ENCODE peak calls at places on chromosomes 12 and 14, in seven cellular contexts. One of them, this sample, is unnamed. For H3K4me1, the result is how much of the 10 kb centered on the place peaks cover.

GRCh38 chr12:21818627-21819026 is 44.1 kb upstream of the KCNJ8 start:
- DNase-seq in GM23248: peak
- DNase-seq in CD8-positive, alpha-beta T cell: no peak
- DNase-seq in CD4-positive, alpha-beta memory T cell: no peak
- DNase-seq in mucosa of descending colon: no peak
- DNase-seq in adipocyte: peak
- DNase-seq in ovary: no peak
- DNase-seq in this sample: no peak

GRCh38 chr12:14810953-14811483 is 3.0 kb downstream of the SMCO3 start:
- DNase-seq in GM23248: peak
- DNase-seq in CD8-positive, alpha-beta T cell: no peak
- DNase-seq in CD4-positive, alpha-beta memory T cell: no peak
- DNase-seq in mucosa of descending colon: no peak
- DNase-seq in adipocyte: peak
- DNase-seq in ovary: no peak
- DNase-seq in this sample: peak

GRCh38 chr14:77186911-77187648 is 5.5 kb downstream of the TMEM63C start:
- DNase-seq in GM23248: peak
- DNase-seq in CD8-positive, alpha-beta T cell: no peak
- DNase-seq in CD4-positive, alpha-beta memory T cell: no peak
- DNase-seq in mucosa of descending colon: no peak
- DNase-seq in adipocyte: no peak
- DNase-seq in ovary: peak
- DNase-seq in this sample: peak

GRCh38 chr12:116881325-116881866 is at the start of gene HRK:
- DNase-seq in GM23248: no peak
- DNase-seq in CD8-positive, alpha-beta T cell: no peak
- DNase-seq in CD4-positive, alpha-beta memory T cell: no peak
- DNase-seq in mucosa of descending colon: no peak
- DNase-seq in adipocyte: no peak
- DNase-seq in ovary: no peak
- DNase-seq in this sample: peak

GRCh38 chr12:115942346-115942745 is 335.1 kb downstream of the MED13L start:
- DNase-seq in GM23248: no peak
- DNase-seq in CD8-positive, alpha-beta T cell: no peak
- DNase-seq in CD4-positive, alpha-beta memory T cell: no peak
- DNase-seq in mucosa of descending colon: no peak
- DNase-seq in adipocyte: no peak
- DNase-seq in ovary: no peak
- DNase-seq in this sample: no peak

GRCh38 chr12:3604281-3604680 is 113.3 kb downstream of the PRMT8 start:
- DNase-seq in GM23248: no peak
- DNase-seq in CD8-positive, alpha-beta T cell: no peak
- DNase-seq in CD4-positive, alpha-beta memory T cell: no peak
- DNase-seq in mucosa of descending colon: no peak
- DNase-seq in adipocyte: no peak
- DNase-seq in ovary: no peak
- DNase-seq in this sample: no peak

GRCh38 chr12:116152268-116152667 is 125.2 kb downstream of the MED13L start:
- DNase-seq in GM23248: peak
- DNase-seq in CD8-positive, alpha-beta T cell: no peak
- DNase-seq in CD4-positive, alpha-beta memory T cell: no peak
- DNase-seq in mucosa of descending colon: no peak
- DNase-seq in adipocyte: peak
- DNase-seq in ovary: no peak
- DNase-seq in this sample: no peak

GRCh38 chr12:4273651-4274395 is at the start of gene CCND2:
- DNase-seq in GM23248: peak
- DNase-seq in CD8-positive, alpha-beta T cell: peak
- DNase-seq in CD4-positive, alpha-beta memory T cell: peak
- DNase-seq in mucosa of descending colon: peak
- DNase-seq in adipocyte: peak
- DNase-seq in ovary: peak
- DNase-seq in this sample: peak

GRCh38 chr12:77477907-77478533 is 352.7 kb upstream of the NAV3 start:
- DNase-seq in GM23248: no peak
- DNase-seq in CD8-positive, alpha-beta T cell: no peak
- DNase-seq in CD4-positive, alpha-beta memory T cell: no peak
- DNase-seq in mucosa of descending colon: no peak
- DNase-seq in adipocyte: no peak
- DNase-seq in ovary: no peak
- DNase-seq in this sample: no peak

GRCh38 chr12:65182012-65182739 is 12.8 kb downstream of the LEMD3 start:
- DNase-seq in GM23248: no peak
- DNase-seq in CD8-positive, alpha-beta T cell: no peak
- DNase-seq in CD4-positive, alpha-beta memory T cell: no peak
- DNase-seq in mucosa of descending colon: no peak
- DNase-seq in adipocyte: no peak
- DNase-seq in ovary: no peak
- DNase-seq in this sample: no peak

GRCh38 chr12:57181072-57181471 is 33.7 kb upstream of the LRP1-AS start:
- DNase-seq in GM23248: no peak
- DNase-seq in CD8-positive, alpha-beta T cell: no peak
- DNase-seq in CD4-positive, alpha-beta memory T cell: no peak
- DNase-seq in mucosa of descending colon: peak
- DNase-seq in adipocyte: no peak
- DNase-seq in ovary: no peak
- DNase-seq in this sample: no peak

GRCh38 chr12:58583956-58584355 is 336.3 kb downstream of the LRIG3 start:
- DNase-seq in GM23248: peak
- DNase-seq in CD8-positive, alpha-beta T cell: no peak
- DNase-seq in CD4-positive, alpha-beta memory T cell: no peak
- DNase-seq in mucosa of descending colon: no peak
- DNase-seq in adipocyte: no peak
- DNase-seq in ovary: no peak
- DNase-seq in this sample: no peak

GRCh38 chr14:67133595-67134441 is 55.4 kb upstream of the GARIN2 start:
- DNase-seq in GM23248: peak
- DNase-seq in CD8-positive, alpha-beta T cell: no peak
- DNase-seq in CD4-positive, alpha-beta memory T cell: no peak
- DNase-seq in mucosa of descending colon: no peak
- DNase-seq in adipocyte: peak
- DNase-seq in ovary: no peak
- DNase-seq in this sample: no peak

GRCh38 chr12:120466560-120467315 is 2.8 kb downstream of the SRSF9 start:
- DNase-seq in GM23248: peak
- DNase-seq in CD8-positive, alpha-beta T cell: no peak
- DNase-seq in CD4-positive, alpha-beta memory T cell: peak
- DNase-seq in mucosa of descending colon: no peak
- DNase-seq in adipocyte: peak
- DNase-seq in ovary: peak
- DNase-seq in this sample: peak

GRCh38 chr14:21071225-21072041 is 1.3 kb downstream of the ARHGEF40 start:
- DNase-seq in GM23248: peak
- DNase-seq in CD8-positive, alpha-beta T cell: no peak
- DNase-seq in CD4-positive, alpha-beta memory T cell: peak
- DNase-seq in mucosa of descending colon: peak
- DNase-seq in adipocyte: peak
- DNase-seq in ovary: peak
- DNase-seq in this sample: peak

GRCh38 chr14:76346391-76347160 is 29.4 kb upstream of the ESRRB start:
- DNase-seq in GM23248: no peak
- DNase-seq in CD8-positive, alpha-beta T cell: no peak
- DNase-seq in CD4-positive, alpha-beta memory T cell: no peak
- DNase-seq in mucosa of descending colon: no peak
- DNase-seq in adipocyte: no peak
- DNase-seq in ovary: no peak
- DNase-seq in this sample: no peak

GRCh38 chr12:26273811-26274210 is 78.4 kb downstream of the SSPN start:
- DNase-seq in GM23248: peak
- DNase-seq in CD8-positive, alpha-beta T cell: no peak
- DNase-seq in CD4-positive, alpha-beta memory T cell: no peak
- DNase-seq in mucosa of descending colon: no peak
- DNase-seq in adipocyte: no peak
- DNase-seq in ovary: no peak
- DNase-seq in this sample: no peak

GRCh38 chr14:104971447-104972240 is 6.5 kb downstream of the AHNAK2 start:
- DNase-seq in GM23248: no peak
- DNase-seq in CD8-positive, alpha-beta T cell: no peak
- DNase-seq in CD4-positive, alpha-beta memory T cell: no peak
- DNase-seq in mucosa of descending colon: peak
- DNase-seq in adipocyte: no peak
- DNase-seq in ovary: peak
- DNase-seq in this sample: no peak

GRCh38 chr12:70507442-70507841 is 129.8 kb downstream of the PTPRB start:
- DNase-seq in GM23248: no peak
- DNase-seq in CD8-positive, alpha-beta T cell: no peak
- DNase-seq in CD4-positive, alpha-beta memory T cell: no peak
- DNase-seq in mucosa of descending colon: no peak
- DNase-seq in adipocyte: no peak
- DNase-seq in ovary: no peak
- DNase-seq in this sample: no peak

GRCh38 chr14:72610096-72610830 is 283.6 kb downstream of the DPF3 start:
- DNase-seq in GM23248: no peak
- DNase-seq in CD8-positive, alpha-beta T cell: no peak
- DNase-seq in CD4-positive, alpha-beta memory T cell: no peak
- DNase-seq in mucosa of descending colon: no peak
- DNase-seq in adipocyte: no peak
- DNase-seq in ovary: no peak
- DNase-seq in this sample: no peak

GRCh38 chr12:119589087-119589486 is 4.5 kb upstream of the TMEM233 start:
- DNase-seq in GM23248: no peak
- DNase-seq in CD8-positive, alpha-beta T cell: no peak
- DNase-seq in CD4-positive, alpha-beta memory T cell: no peak
- DNase-seq in mucosa of descending colon: no peak
- DNase-seq in adipocyte: peak
- DNase-seq in ovary: no peak
- DNase-seq in this sample: no peak

GRCh38 chr14:33922125-33922524 is 28.7 kb downstream of the EGLN3 start:
- DNase-seq in GM23248: no peak
- DNase-seq in CD8-positive, alpha-beta T cell: no peak
- DNase-seq in CD4-positive, alpha-beta memory T cell: no peak
- DNase-seq in mucosa of descending colon: no peak
- DNase-seq in adipocyte: no peak
- DNase-seq in ovary: no peak
- DNase-seq in this sample: no peak

GRCh38 chr12:56128669-56129209 is 672 bp downstream of the ESYT1 start:
- DNase-seq in GM23248: peak
- DNase-seq in CD8-positive, alpha-beta T cell: no peak
- DNase-seq in CD4-positive, alpha-beta memory T cell: no peak
- DNase-seq in mucosa of descending colon: peak
- DNase-seq in adipocyte: peak
- DNase-seq in ovary: no peak
- DNase-seq in this sample: no peak

GRCh38 chr12:60197589-60197988 is 601.8 kb downstream of the SLC16A7 start:
- DNase-seq in GM23248: peak
- DNase-seq in CD8-positive, alpha-beta T cell: no peak
- DNase-seq in CD4-positive, alpha-beta memory T cell: no peak
- DNase-seq in mucosa of descending colon: no peak
- DNase-seq in adipocyte: peak
- DNase-seq in ovary: no peak
- DNase-seq in this sample: no peak

GRCh38 chr14:96002511-96002884 is 36.7 kb upstream of the C14orf132 start:
- DNase-seq in GM23248: no peak
- DNase-seq in CD8-positive, alpha-beta T cell: no peak
- DNase-seq in CD4-positive, alpha-beta memory T cell: no peak
- DNase-seq in mucosa of descending colon: no peak
- DNase-seq in adipocyte: no peak
- DNase-seq in ovary: no peak
- DNase-seq in this sample: no peak

GRCh38 chr12:12936983-12937491 is 14.9 kb downstream of the GPRC5D start:
- DNase-seq in GM23248: no peak
- DNase-seq in CD8-positive, alpha-beta T cell: no peak
- DNase-seq in CD4-positive, alpha-beta memory T cell: no peak
- DNase-seq in mucosa of descending colon: no peak
- DNase-seq in adipocyte: no peak
- DNase-seq in ovary: no peak
- DNase-seq in this sample: no peak

GRCh38 chr14:48304729-48305128 is 629.3 kb upstream of the MDGA2 start:
- DNase-seq in GM23248: no peak
- DNase-seq in CD8-positive, alpha-beta T cell: no peak
- DNase-seq in CD4-positive, alpha-beta memory T cell: no peak
- DNase-seq in mucosa of descending colon: no peak
- DNase-seq in adipocyte: no peak
- DNase-seq in ovary: no peak
- DNase-seq in this sample: no peak

GRCh38 chr14:54387328-54387727 is 9.5 kb upstream of the CDKN3 start:
- DNase-seq in GM23248: no peak
- DNase-seq in CD8-positive, alpha-beta T cell: no peak
- DNase-seq in CD4-positive, alpha-beta memory T cell: no peak
- DNase-seq in mucosa of descending colon: no peak
- DNase-seq in adipocyte: no peak
- DNase-seq in ovary: no peak
- DNase-seq in this sample: no peak

GRCh38 chr14:75254901-75255300 is 23.7 kb upstream of the FOS start:
- DNase-seq in GM23248: no peak
- DNase-seq in CD8-positive, alpha-beta T cell: no peak
- DNase-seq in CD4-positive, alpha-beta memory T cell: no peak
- DNase-seq in mucosa of descending colon: no peak
- DNase-seq in adipocyte: no peak
- DNase-seq in ovary: no peak
- DNase-seq in this sample: no peak

GRCh38 chr12:46266382-46266791 is 2.5 kb downstream of the SLC38A1 start:
- DNase-seq in GM23248: peak
- DNase-seq in CD8-positive, alpha-beta T cell: no peak
- DNase-seq in CD4-positive, alpha-beta memory T cell: no peak
- DNase-seq in mucosa of descending colon: no peak
- DNase-seq in adipocyte: peak
- DNase-seq in ovary: no peak
- DNase-seq in this sample: no peak
- H3K4me1 ChIP-seq in GM23248: half or more
- H3K4me1 ChIP-seq in CD8-positive, alpha-beta T cell: half or more
- H3K4me1 ChIP-seq in CD4-positive, alpha-beta memory T cell: half or more
- H3K4me1 ChIP-seq in mucosa of descending colon: under half
- H3K4me1 ChIP-seq in adipocyte: under half
- H3K4me1 ChIP-seq in ovary: under half
- H3K4me1 ChIP-seq in this sample: under half

GRCh38 chr12:2052861-2053674 is at the start of gene CACNA1C:
- DNase-seq in GM23248: peak
- DNase-seq in CD8-positive, alpha-beta T cell: no peak
- DNase-seq in CD4-positive, alpha-beta memory T cell: peak
- DNase-seq in mucosa of descending colon: no peak
- DNase-seq in adipocyte: peak
- DNase-seq in ovary: peak
- DNase-seq in this sample: peak
- H3K4me3 ChIP-seq in GM23248: peak
- H3K4me3 ChIP-seq in CD8-positive, alpha-beta T cell: peak
- H3K4me3 ChIP-seq in CD4-positive, alpha-beta memory T cell: peak
- H3K4me3 ChIP-seq in mucosa of descending colon: no peak
- H3K4me3 ChIP-seq in adipocyte: peak
- H3K4me3 ChIP-seq in ovary: peak
- H3K4me3 ChIP-seq in this sample: no peak

DNA sequence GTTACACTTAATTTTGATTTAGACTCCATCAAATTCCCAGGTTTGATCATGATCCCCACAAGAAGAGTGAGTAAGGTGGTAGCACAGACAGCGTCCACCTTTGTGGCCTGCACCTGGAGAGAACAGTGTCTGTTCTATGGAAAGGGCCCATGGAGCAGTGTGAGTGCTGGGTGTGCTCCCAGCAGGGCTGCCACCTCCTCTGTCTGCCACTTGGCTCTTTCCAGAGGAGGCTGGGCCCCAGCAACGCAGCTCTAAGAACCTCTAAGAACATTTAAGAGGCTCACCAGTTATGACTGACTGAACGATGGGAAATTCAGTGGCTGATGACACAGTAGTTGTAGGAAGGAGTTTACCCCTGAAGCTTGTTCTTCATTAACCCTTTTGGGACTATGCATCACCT is 17.3 kb downstream of the VDR start:
- DNase-seq in GM23248: no peak
- DNase-seq in CD8-positive, alpha-beta T cell: no peak
- DNase-seq in CD4-positive, alpha-beta memory T cell: no peak
- DNase-seq in mucosa of descending colon: no peak
- DNase-seq in adipocyte: no peak
- DNase-seq in ovary: no peak
- DNase-seq in this sample: no peak
- H3K4me1 ChIP-seq in GM23248: under half
- H3K4me1 ChIP-seq in CD8-positive, alpha-beta T cell: under half
- H3K4me1 ChIP-seq in CD4-positive, alpha-beta memory T cell: under half
- H3K4me1 ChIP-seq in mucosa of descending colon: under half
- H3K4me1 ChIP-seq in adipocyte: under half
- H3K4me1 ChIP-seq in ovary: under half
- H3K4me1 ChIP-seq in this sample: under half

GRCh38 chr14:89011727-89012271 is 187.3 kb downstream of the TTC8 start:
- DNase-seq in GM23248: no peak
- DNase-seq in CD8-positive, alpha-beta T cell: no peak
- DNase-seq in CD4-positive, alpha-beta memory T cell: no peak
- DNase-seq in mucosa of descending colon: no peak
- DNase-seq in adipocyte: peak
- DNase-seq in ovary: no peak
- DNase-seq in this sample: no peak
- H3K4me3 ChIP-seq in GM23248: no peak
- H3K4me3 ChIP-seq in CD8-positive, alpha-beta T cell: no peak
- H3K4me3 ChIP-seq in CD4-positive, alpha-beta memory T cell: no peak
- H3K4me3 ChIP-seq in mucosa of descending colon: no peak
- H3K4me3 ChIP-seq in adipocyte: no peak
- H3K4me3 ChIP-seq in ovary: no peak
- H3K4me3 ChIP-seq in this sample: no peak